ENCODE peak calls at places on chromosome 1, in nine cellular contexts. O is NCI-H2081; S is A172; X is HT1080; I is keratinocyte; E is PC-9; C is NB4; U is stimulated activated CD8-positive, alpha-beta memory T cell treated with anti-CD3 and anti-CD28 coated beads, Interleukin-15, amount 100 ng/mL, for 1 hour; F is head of caudate nucleus. V is an unnamed sample.

GRCh38 chr1:204288061-204288588 is 71.6 kb downstream of the PLEKHA6 start:
- DNase-seq in C (no peak), U (no peak), O (no peak), I (peak; percentile 87), E (peak; percentile 94), S (no peak), F (no peak), X (no peak), V (no peak)

GRCh38 chr1:200317236-200317635 is 92.6 kb downstream of the ZNF281 start:
- DNase-seq in F (no peak), E (peak; percentile 57), U (no peak), C (no peak), X (peak; percentile 11), I (no peak), S (no peak), O (no peak), V (peak; percentile 31)

GRCh38 chr1:55217226-55217996 is 2.2 kb upstream of the USP24 start:
- DNase-seq in F (no peak), O (no peak), C (peak; percentile 80), U (no peak), I (no peak), S (peak; percentile 13), E (peak; percentile 63), X (peak; percentile 12), V (no peak)

GRCh38 chr1:205430631-205431305 is 8.9 kb upstream of the LEMD1 start:
- DNase-seq in O (no peak), F (peak; percentile 68), E (no peak), C (peak; percentile 17), I (no peak), S (peak; percentile 50), U (peak; percentile 26), X (no peak), V (peak; percentile 28)

GRCh38 chr1:50971748-50972305 is 1.8 kb downstream of the CDKN2C start:
- DNase-seq in U (no peak), C (no peak), E (no peak), O (no peak), S (peak; percentile 2), I (no peak), X (no peak), F (no peak), V (no peak)

GRCh38 chr1:204941415-204942338 is 71.0 kb downstream of the NFASC start:
- DNase-seq in E (no peak), F (peak; percentile 63), C (peak; percentile 57), I (no peak), X (peak; percentile 45), S (peak; percentile 70), O (peak; percentile 81), U (peak; percentile 8), V (peak; percentile 61)

GRCh38 chr1:53155534-53155933 is 13.1 kb upstream of the SLC1A7 start:
- DNase-seq in U (no peak), I (no peak), S (no peak), X (no peak), C (no peak), O (no peak), F (no peak), E (no peak), V (no peak)

GRCh38 chr1:97505816-97506215 is 415.0 kb downstream of the DPYD start:
- DNase-seq in E (no peak), I (no peak), X (no peak), U (no peak), F (no peak), S (no peak), C (no peak), O (no peak), V (no peak)

GRCh38 chr1:111045033-111045722 is 81.5 kb upstream of the LRIF1 start:
- DNase-seq in U (no peak), C (no peak), E (peak; percentile 49), X (no peak), S (no peak), I (no peak), O (no peak), F (no peak), V (no peak)

GRCh38 chr1:39105841-39106765 is 80.0 kb downstream of the NDUFS5 start:
- DNase-seq in O (peak; percentile 21), E (no peak), C (peak; percentile 53), I (no peak), F (no peak), U (no peak), S (peak; percentile 52), X (peak; percentile 61), V (no peak)

GRCh38 chr1:167090289-167090942 is at the start of gene GPA33:
- DNase-seq in S (no peak), C (peak; percentile 74), E (no peak), X (no peak), F (no peak), U (no peak), O (no peak), I (no peak), V (no peak)

GRCh38 chr1:226820935-226821718 is 49.3 kb upstream of the PSEN2 start:
- DNase-seq in U (no peak), S (peak; percentile 98), X (peak; percentile 94), E (peak; percentile 56), I (peak; percentile 19), F (no peak), C (no peak), O (no peak), V (peak; percentile 91)

GRCh38 chr1:26537951-26538352 is 8.4 kb downstream of the RPS6KA1 start:
- DNase-seq in C (peak; percentile 79), I (no peak), U (no peak), X (peak; percentile 29), E (peak; percentile 83), F (peak; percentile 68), O (no peak), S (no peak), V (peak; percentile 45)

GRCh38 chr1:64834734-64835133 is 89.9 kb downstream of the RAVER2 start:
- DNase-seq in I (no peak), F (no peak), O (no peak), X (peak; percentile 29), S (peak; percentile 12), C (no peak), U (no peak), E (no peak), V (peak; percentile 69)

V was measured in brain microvascular endothelial cell.